ENCODE peak calls at places on chromosomes 7 and 10, in seven cellular contexts. One of them, this sample, is unnamed.

GRCh38 chr10:103912759-103913158 is 5.2 kb downstream of the STN1 start:
- DNase-seq in OCI-LY7: no peak
- DNase-seq in SK-N-SH: no peak
- DNase-seq in PC-3: no peak
- DNase-seq in HCT116: no peak
- DNase-seq in MM.1S: no peak
- DNase-seq in GM23248: no peak
- DNase-seq in this sample: no peak

GRCh38 chr10:75624632-75625031 is 193.2 kb downstream of the LRMDA start:
- DNase-seq in OCI-LY7: no peak
- DNase-seq in SK-N-SH: no peak
- DNase-seq in PC-3: no peak
- DNase-seq in HCT116: no peak
- DNase-seq in MM.1S: no peak
- DNase-seq in GM23248: no peak
- DNase-seq in this sample: no peak

GRCh38 chr10:101273736-101274135 is 44.5 kb upstream of the LBX1 start:
- DNase-seq in OCI-LY7: no peak
- DNase-seq in SK-N-SH: no peak
- DNase-seq in PC-3: no peak
- DNase-seq in HCT116: no peak
- DNase-seq in MM.1S: no peak
- DNase-seq in GM23248: no peak
- DNase-seq in this sample: no peak

GRCh38 chr7:110157631-110158362 is 933.1 kb upstream of the LRRN3 start:
- DNase-seq in OCI-LY7: no peak
- DNase-seq in SK-N-SH: no peak
- DNase-seq in PC-3: peak; percentile 55
- DNase-seq in HCT116: no peak
- DNase-seq in MM.1S: no peak
- DNase-seq in GM23248: no peak
- DNase-seq in this sample: no peak

GRCh38 chr7:20595971-20596370 is 19.5 kb upstream of the ABCB5 start:
- DNase-seq in OCI-LY7: no peak
- DNase-seq in SK-N-SH: no peak
- DNase-seq in PC-3: no peak
- DNase-seq in HCT116: no peak
- DNase-seq in MM.1S: no peak
- DNase-seq in GM23248: no peak
- DNase-seq in this sample: no peak

GRCh38 chr10:82742478-82742877 is 867.5 kb downstream of the NRG3 start:
- DNase-seq in OCI-LY7: no peak
- DNase-seq in SK-N-SH: no peak
- DNase-seq in PC-3: peak; percentile 16
- DNase-seq in HCT116: no peak
- DNase-seq in MM.1S: no peak
- DNase-seq in GM23248: peak; percentile 48
- DNase-seq in this sample: peak; percentile 17

GRCh38 chr7:16989883-16990413 is 108.2 kb upstream of the AGR3 start:
- DNase-seq in OCI-LY7: no peak
- DNase-seq in SK-N-SH: no peak
- DNase-seq in PC-3: peak; percentile 98
- DNase-seq in HCT116: peak; percentile 75
- DNase-seq in MM.1S: no peak
- DNase-seq in GM23248: peak; percentile 71
- DNase-seq in this sample: peak; percentile 78

GRCh38 chr10:74586088-74586585 is 240.3 kb upstream of the KAT6B start:
- DNase-seq in OCI-LY7: peak; percentile 36
- DNase-seq in SK-N-SH: peak; percentile 12
- DNase-seq in PC-3: peak; percentile 38
- DNase-seq in HCT116: no peak
- DNase-seq in MM.1S: peak; percentile 30
- DNase-seq in GM23248: peak; percentile 24
- DNase-seq in this sample: no peak

GRCh38 chr7:23266918-23267317 is 20.3 kb downstream of the GPNMB start:
- DNase-seq in OCI-LY7: no peak
- DNase-seq in SK-N-SH: no peak
- DNase-seq in PC-3: no peak
- DNase-seq in HCT116: no peak
- DNase-seq in MM.1S: no peak
- DNase-seq in GM23248: no peak
- DNase-seq in this sample: no peak

GRCh38 chr10:58475322-58476277 is 37.1 kb upstream of the BICC1 start:
- DNase-seq in OCI-LY7: no peak
- DNase-seq in SK-N-SH: no peak
- DNase-seq in PC-3: peak; percentile 43
- DNase-seq in HCT116: no peak
- DNase-seq in MM.1S: peak; percentile 43
- DNase-seq in GM23248: peak; percentile 83
- DNase-seq in this sample: no peak

GRCh38 chr10:73837072-73837471 is 25.7 kb upstream of the NDST2 start:
- DNase-seq in OCI-LY7: no peak
- DNase-seq in SK-N-SH: no peak
- DNase-seq in PC-3: peak; percentile 74
- DNase-seq in HCT116: no peak
- DNase-seq in MM.1S: no peak
- DNase-seq in GM23248: peak; percentile 76
- DNase-seq in this sample: no peak

GRCh38 chr10:93445978-93446720 is 36.0 kb downstream of the MYOF start:
- DNase-seq in OCI-LY7: no peak
- DNase-seq in SK-N-SH: no peak
- DNase-seq in PC-3: no peak
- DNase-seq in HCT116: no peak
- DNase-seq in MM.1S: no peak
- DNase-seq in GM23248: peak; percentile 81
- DNase-seq in this sample: no peak

GRCh38 chr7:38069052-38069451 is 109.0 kb upstream of the STARD3NL start:
- DNase-seq in OCI-LY7: no peak
- DNase-seq in SK-N-SH: no peak
- DNase-seq in PC-3: no peak
- DNase-seq in HCT116: no peak
- DNase-seq in MM.1S: no peak
- DNase-seq in GM23248: no peak
- DNase-seq in this sample: no peak

GRCh38 chr10:102744374-102745051 is 765 bp downstream of the WBP1L start:
- DNase-seq in OCI-LY7: peak; percentile 61
- DNase-seq in SK-N-SH: no peak
- DNase-seq in PC-3: no peak
- DNase-seq in HCT116: no peak
- DNase-seq in MM.1S: peak; percentile 29
- DNase-seq in GM23248: peak; percentile 68
- DNase-seq in this sample: peak; percentile 41

GRCh38 chr10:71725998-71726672 is 6.6 kb upstream of the C10orf105 start:
- DNase-seq in OCI-LY7: peak; percentile 83
- DNase-seq in SK-N-SH: peak; percentile 86
- DNase-seq in PC-3: peak; percentile 49
- DNase-seq in HCT116: no peak
- DNase-seq in MM.1S: peak; percentile 36
- DNase-seq in GM23248: peak; percentile 66
- DNase-seq in this sample: peak; percentile 44

GRCh38 chr10:118712930-118713634 is 41.7 kb downstream of the CACUL1 start:
- DNase-seq in OCI-LY7: no peak
- DNase-seq in SK-N-SH: peak; percentile 36
- DNase-seq in PC-3: no peak
- DNase-seq in HCT116: no peak
- DNase-seq in MM.1S: no peak
- DNase-seq in GM23248: no peak
- DNase-seq in this sample: no peak

GRCh38 chr7:18796216-18796615 is 300.7 kb downstream of the HDAC9 start:
- DNase-seq in OCI-LY7: no peak
- DNase-seq in SK-N-SH: no peak
- DNase-seq in PC-3: no peak
- DNase-seq in HCT116: no peak
- DNase-seq in MM.1S: no peak
- DNase-seq in GM23248: no peak
- DNase-seq in this sample: no peak

GRCh38 chr10:43043773-43044394 is 33.0 kb upstream of the RET start:
- DNase-seq in OCI-LY7: no peak
- DNase-seq in SK-N-SH: peak; percentile 55
- DNase-seq in PC-3: no peak
- DNase-seq in HCT116: no peak
- DNase-seq in MM.1S: no peak
- DNase-seq in GM23248: no peak
- DNase-seq in this sample: no peak

GRCh38 chr7:33757563-33758165 is 147.7 kb upstream of the BMPER start:
- DNase-seq in OCI-LY7: peak; percentile 47
- DNase-seq in SK-N-SH: peak; percentile 45
- DNase-seq in PC-3: peak; percentile 72
- DNase-seq in HCT116: no peak
- DNase-seq in MM.1S: peak; percentile 49
- DNase-seq in GM23248: peak; percentile 65
- DNase-seq in this sample: peak; percentile 58

GRCh38 chr10:114525368-114525949 is 121.2 kb upstream of the AFAP1L2 start:
- DNase-seq in OCI-LY7: peak; percentile 33
- DNase-seq in SK-N-SH: no peak
- DNase-seq in PC-3: no peak
- DNase-seq in HCT116: no peak
- DNase-seq in MM.1S: no peak
- DNase-seq in GM23248: no peak
- DNase-seq in this sample: no peak

GRCh38 chr7:36127075-36127740 is 25.8 kb upstream of the EEPD1 start:
- DNase-seq in OCI-LY7: peak; percentile 11
- DNase-seq in SK-N-SH: no peak
- DNase-seq in PC-3: no peak
- DNase-seq in HCT116: no peak
- DNase-seq in MM.1S: no peak
- DNase-seq in GM23248: peak; percentile 39
- DNase-seq in this sample: no peak

GRCh38 chr10:91590142-91590903 is 42.5 kb downstream of the PPP1R3C start:
- DNase-seq in OCI-LY7: no peak
- DNase-seq in SK-N-SH: no peak
- DNase-seq in PC-3: peak; percentile 92
- DNase-seq in HCT116: no peak
- DNase-seq in MM.1S: no peak
- DNase-seq in GM23248: peak; percentile 91
- DNase-seq in this sample: peak; percentile 58

GRCh38 chr7:153392726-153393125 is 633.2 kb downstream of the ACTR3B start:
- DNase-seq in OCI-LY7: no peak
- DNase-seq in SK-N-SH: no peak
- DNase-seq in PC-3: no peak
- DNase-seq in HCT116: no peak
- DNase-seq in MM.1S: no peak
- DNase-seq in GM23248: no peak
- DNase-seq in this sample: no peak

GRCh38 chr7:79118143-79118542 is 335.3 kb downstream of the MAGI2 start:
- DNase-seq in OCI-LY7: no peak
- DNase-seq in SK-N-SH: no peak
- DNase-seq in PC-3: peak; percentile 33
- DNase-seq in HCT116: no peak
- DNase-seq in MM.1S: no peak
- DNase-seq in GM23248: peak; percentile 7
- DNase-seq in this sample: no peak

GRCh38 chr7:148397056-148397455 is 193.5 kb upstream of the C7orf33 start:
- DNase-seq in OCI-LY7: no peak
- DNase-seq in SK-N-SH: no peak
- DNase-seq in PC-3: no peak
- DNase-seq in HCT116: no peak
- DNase-seq in MM.1S: no peak
- DNase-seq in GM23248: no peak
- DNase-seq in this sample: no peak

GRCh38 chr10:110337906-110338305 is 33.2 kb upstream of the SMNDC1 start:
- DNase-seq in OCI-LY7: no peak
- DNase-seq in SK-N-SH: no peak
- DNase-seq in PC-3: peak; percentile 62
- DNase-seq in HCT116: no peak
- DNase-seq in MM.1S: no peak
- DNase-seq in GM23248: peak; percentile 71
- DNase-seq in this sample: no peak

GRCh38 chr7:27188666-27189559 is 3.9 kb upstream of the HOXA11 start:
- DNase-seq in OCI-LY7: no peak
- DNase-seq in SK-N-SH: no peak
- DNase-seq in PC-3: peak; percentile 86
- DNase-seq in HCT116: no peak
- DNase-seq in MM.1S: no peak
- DNase-seq in GM23248: no peak
- DNase-seq in this sample: no peak

GRCh38 chr7:24778543-24779282 is 21.4 kb upstream of the GSDME start:
- DNase-seq in OCI-LY7: peak; percentile 23
- DNase-seq in SK-N-SH: no peak
- DNase-seq in PC-3: no peak
- DNase-seq in HCT116: no peak
- DNase-seq in MM.1S: no peak
- DNase-seq in GM23248: peak; percentile 97
- DNase-seq in this sample: no peak

GRCh38 chr7:2114052-2114451 is 118.7 kb downstream of the MAD1L1 start:
- DNase-seq in OCI-LY7: no peak
- DNase-seq in SK-N-SH: no peak
- DNase-seq in PC-3: peak; percentile 58
- DNase-seq in HCT116: peak; percentile 27
- DNase-seq in MM.1S: no peak
- DNase-seq in GM23248: peak; percentile 78
- DNase-seq in this sample: no peak

GRCh38 chr7:9391221-9391620 is 957.8 kb downstream of the NXPH1 start:
- DNase-seq in OCI-LY7: no peak
- DNase-seq in SK-N-SH: no peak
- DNase-seq in PC-3: no peak
- DNase-seq in HCT116: no peak
- DNase-seq in MM.1S: no peak
- DNase-seq in GM23248: no peak
- DNase-seq in this sample: no peak
- H3K9me3 ChIP-seq in OCI-LY7: no peaks in the 10 kb centered on the region
- H3K9me3 ChIP-seq in SK-N-SH: peaks cover 5% of the 10 kb centered on the region
- H3K9me3 ChIP-seq in PC-3: peaks cover 4% of the 10 kb centered on the region
- H3K9me3 ChIP-seq in HCT116: no peaks in the 10 kb centered on the region
- H3K9me3 ChIP-seq in MM.1S: no peaks in the 10 kb centered on the region
- H3K9me3 ChIP-seq in GM23248: no peaks in the 10 kb centered on the region
- H3K9me3 ChIP-seq in this sample: no peaks in the 10 kb centered on the region

GRCh38 chr7:99407849-99408346 is 499 bp downstream of the PDAP1 start:
- DNase-seq in OCI-LY7: peak; percentile 33
- DNase-seq in SK-N-SH: peak; percentile 66
- DNase-seq in PC-3: peak; percentile 53
- DNase-seq in HCT116: no peak
- DNase-seq in MM.1S: no peak
- DNase-seq in GM23248: peak; percentile 97
- DNase-seq in this sample: peak; percentile 78
- TF ChIP-seq EZH2phosphoT487 in OCI-LY7: no peak
- TF ChIP-seq EZH2phosphoT487 in SK-N-SH: no peak
- TF ChIP-seq EZH2phosphoT487 in PC-3: no peak
- TF ChIP-seq EZH2phosphoT487 in HCT116: no peak
- TF ChIP-seq EZH2phosphoT487 in MM.1S: no peak
- TF ChIP-seq EZH2phosphoT487 in GM23248: no peak
- TF ChIP-seq EZH2phosphoT487 in this sample: no peak

DNA sequence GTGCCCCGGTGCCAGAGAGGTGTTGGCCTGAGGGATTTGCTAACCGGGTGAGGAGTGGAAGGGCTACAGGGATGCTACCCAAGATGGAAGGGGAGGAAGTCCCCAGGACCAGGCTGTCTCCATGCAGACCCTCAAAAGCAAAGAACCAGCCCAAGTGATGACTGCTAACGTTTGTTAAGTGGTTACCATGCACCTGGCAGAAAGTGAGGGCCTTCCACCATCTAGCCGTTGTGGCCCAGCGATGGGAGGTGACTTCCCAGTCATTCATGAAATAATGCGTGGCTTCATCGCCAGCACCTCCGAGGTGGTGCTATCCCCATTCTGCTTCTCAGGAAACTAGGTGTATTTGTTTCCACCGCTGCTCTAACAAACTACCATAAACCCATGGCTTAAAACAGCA is 86.8 kb upstream of the LANCL2 start:
- DNase-seq in OCI-LY7: no peak
- DNase-seq in SK-N-SH: no peak
- DNase-seq in PC-3: no peak
- DNase-seq in HCT116: no peak
- DNase-seq in MM.1S: no peak
- DNase-seq in GM23248: no peak
- DNase-seq in this sample: no peak
- H3K4me2 ChIP-seq in OCI-LY7: no peak overlapping the region
- H3K4me2 ChIP-seq in SK-N-SH: no peak overlapping the region
- H3K4me2 ChIP-seq in PC-3: no peak overlapping the region
- H3K4me2 ChIP-seq in HCT116: no peak overlapping the region
- H3K4me2 ChIP-seq in MM.1S: no peak overlapping the region
- H3K4me2 ChIP-seq in GM23248: no peak overlapping the region
- H3K4me2 ChIP-seq in this sample: no peak overlapping the region

GRCh38 chr10:47326927-47327330 is 4.7 kb downstream of the GDF2 start:
- DNase-seq in OCI-LY7: no peak
- DNase-seq in SK-N-SH: no peak
- DNase-seq in PC-3: no peak
- DNase-seq in HCT116: no peak
- DNase-seq in MM.1S: no peak
- DNase-seq in GM23248: no peak
- DNase-seq in this sample: no peak
- H3K9me3 ChIP-seq in OCI-LY7: no peaks in the 10 kb centered on the region
- H3K9me3 ChIP-seq in SK-N-SH: no peaks in the 10 kb centered on the region
- H3K9me3 ChIP-seq in PC-3: no peaks in the 10 kb centered on the region
- H3K9me3 ChIP-seq in HCT116: no peaks in the 10 kb centered on the region
- H3K9me3 ChIP-seq in MM.1S: no peaks in the 10 kb centered on the region
- H3K9me3 ChIP-seq in GM23248: no peaks in the 10 kb centered on the region
- H3K9me3 ChIP-seq in this sample: no peaks in the 10 kb centered on the region

This sample was measured in hepatocyte.